ENCODE peak calls at places on chromosomes 7 and 10, in nine cellular contexts. U is NCI-H226; Z is AG09319; F is activated CD4-positive, alpha-beta T cell treated with anti-CD3 and anti-CD28 coated beads, Interleukin-2, amount 50 U/mL, for 4 hours; M is left ventricle myocardium inferior; J is ELF-1; I is A549; R is left cardiac atrium; P is upper lobe of right lung. C is an unnamed sample.

GRCh38 chr10:30092151-30092790 is 32.9 kb upstream of the JCAD start:
- DNase-seq in F (no peak), J (no peak), Z (no peak), U (peak; percentile 75), P (no peak), M (no peak), R (no peak), I (no peak), C (no peak)

GRCh38 chr10:84190621-84191020 is 3.7 kb upstream of the CDHR1 start:
- DNase-seq in R (no peak), J (no peak), I (no peak), U (no peak), F (no peak), M (no peak), Z (no peak), P (peak; percentile 48), C (no peak)

GRCh38 chr7:140863867-140864266 is 60.9 kb downstream of the BRAF start:
- DNase-seq in M (no peak), I (no peak), R (no peak), J (no peak), U (no peak), Z (no peak), P (no peak), F (no peak), C (no peak)

GRCh38 chr7:45120-46090 is 147.0 kb upstream of the FAM20C start:
- DNase-seq in R (peak; percentile 4), U (no peak), F (no peak), M (no peak), I (no peak), P (peak; percentile 30), Z (no peak), J (no peak), C (no peak)

GRCh38 chr10:131609176-131609575 is 291.6 kb upstream of the PPP2R2D start:
- DNase-seq in J (no peak), M (no peak), F (no peak), P (no peak), R (no peak), U (no peak), I (no peak), Z (no peak), C (no peak)

GRCh38 chr10:29858352-29859267 is 200.8 kb downstream of the JCAD start:
- DNase-seq in U (peak; percentile 7), M (peak; percentile 65), R (peak; percentile 63), J (peak; percentile 79), Z (peak; percentile 53), F (no peak), P (peak; percentile 82), I (peak; percentile 75), C (peak; percentile 80)

GRCh38 chr10:4270116-4270515 is 485.1 kb upstream of the KLF6 start:
- DNase-seq in P (no peak), R (no peak), F (no peak), U (peak; percentile 29), M (no peak), Z (peak; percentile 63), J (peak; percentile 45), I (peak; percentile 39), C (no peak)

GRCh38 chr7:11343818-11344413 is 370.2 kb downstream of the PHF14 start:
- DNase-seq in M (no peak), J (peak; percentile 33), R (no peak), U (peak; percentile 9), I (peak; percentile 43), Z (no peak), F (no peak), P (no peak), C (no peak)

GRCh38 chr7:111076205-111076604 is 14.7 kb upstream of the LRRN3 start:
- DNase-seq in M (no peak), Z (no peak), I (no peak), U (peak; percentile 76), P (no peak), J (no peak), R (no peak), F (no peak), C (no peak)

GRCh38 chr7:152189026-152189425 is 163.6 kb downstream of the GALNT11 start:
- DNase-seq in P (no peak), J (no peak), U (no peak), R (no peak), F (no peak), Z (no peak), I (no peak), M (no peak), C (no peak)

GRCh38 chr10:30765611-30766010 is 136.1 kb upstream of the LYZL2 start:
- DNase-seq in U (no peak), M (no peak), J (no peak), F (no peak), P (no peak), I (no peak), Z (no peak), R (no peak), C (no peak)

GRCh38 chr7:420142-421055 is 99.2 kb downstream of the PDGFA start:
- DNase-seq in I (no peak), P (peak; percentile 46), Z (no peak), R (no peak), U (no peak), J (no peak), F (no peak), M (peak; percentile 4), C (peak; percentile 25)

GRCh38 chr10:53786236-53786635 is 1013.7 kb upstream of the MBL2 start:
- DNase-seq in R (no peak), Z (no peak), P (no peak), M (no peak), F (no peak), I (peak; percentile 12), J (peak; percentile 5), U (no peak), C (no peak)

GRCh38 chr10:10797467-10797866 is 220.2 kb upstream of the CELF2 start:
- DNase-seq in Z (no peak), R (no peak), U (no peak), F (no peak), P (peak; percentile 63), M (no peak), I (no peak), J (no peak), C (peak; percentile 58)

GRCh38 chr10:70132098-70133029 is at the start of gene AIFM2:
- DNase-seq in F (no peak), M (peak; percentile 83), Z (peak; percentile 49), I (peak; percentile 83), J (peak; percentile 86), R (peak; percentile 89), U (peak; percentile 83), P (peak; percentile 93), C (peak; percentile 91)

GRCh38 chr7:44650772-44651171 is 44.3 kb downstream of the OGDH start:
- DNase-seq in R (peak; percentile 33), J (no peak), M (peak; percentile 42), P (no peak), Z (no peak), I (no peak), U (no peak), F (no peak), C (no peak)

GRCh38 chr7:369476-369980 is 79.6 kb downstream of the FOXL3 start:
- DNase-seq in F (no peak), M (peak; percentile 11), U (no peak), Z (no peak), I (no peak), P (peak; percentile 55), J (no peak), R (peak; percentile 18), C (peak; percentile 49)

GRCh38 chr7:154858836-154859537 is 143.9 kb downstream of the PAXIP1 start:
- DNase-seq in Z (no peak), I (no peak), M (no peak), J (no peak), U (no peak), P (peak; percentile 60), F (no peak), R (no peak), C (no peak)

GRCh38 chr7:157310676-157311185 is 26.1 kb upstream of the DNAJB6 start:
- DNase-seq in F (no peak), U (no peak), P (no peak), J (peak; percentile 73), I (no peak), R (no peak), M (no peak), Z (no peak), C (no peak)

GRCh38 chr10:58385784-58386112 is 538 bp downstream of the TFAM start:
- DNase-seq in F (no peak), I (peak; percentile 42), P (peak; percentile 62), M (no peak), J (no peak), U (peak; percentile 33), R (peak; percentile 23), Z (no peak), C (peak; percentile 72)

GRCh38 chr10:73827346-73828089 is 16.1 kb upstream of the NDST2 start:
- DNase-seq in Z (no peak), I (no peak), R (no peak), M (no peak), U (no peak), P (no peak), J (no peak), F (no peak), C (no peak)

GRCh38 chr7:148609045-148609725 is 18.6 kb downstream of the C7orf33 start:
- DNase-seq in U (no peak), P (no peak), J (no peak), Z (no peak), F (no peak), R (no peak), I (no peak), M (no peak), C (no peak)

GRCh38 chr10:72322030-72322279 is 32.8 kb downstream of the DNAJB12 start:
- DNase-seq in U (no peak), F (no peak), M (no peak), I (no peak), J (no peak), R (no peak), Z (no peak), P (no peak), C (no peak)

GRCh38 chr7:4144801-4145470 is 537.2 kb upstream of the FOXK1 start:
- DNase-seq in F (no peak), P (no peak), M (peak; percentile 42), J (peak; percentile 73), I (no peak), R (peak; percentile 35), U (no peak), Z (no peak), C (no peak)

GRCh38 chr10:122044713-122045112 is 55.8 kb downstream of the TACC2 start:
- DNase-seq in J (peak; percentile 25), F (no peak), U (no peak), I (no peak), R (no peak), P (no peak), Z (no peak), M (no peak), C (no peak)

GRCh38 chr10:3780056-3780765 is 4.8 kb downstream of the KLF6 start:
- DNase-seq in P (no peak), Z (no peak), I (no peak), R (no peak), J (no peak), F (no peak), M (no peak), U (no peak), C (no peak)

GRCh38 chr7:82697897-82698296 is 254.3 kb upstream of the CACNA2D1 start:
- DNase-seq in F (no peak), M (no peak), J (no peak), P (no peak), U (peak; percentile 72), I (peak; percentile 35), Z (no peak), R (no peak), C (no peak)

C was measured in Right ventricle myocardium inferior.